ENCODE peak calls at places on chromosomes 3 and 15, in eight cellular contexts. N is GM13977; R is NCI-H774; O is HEK293T; W is activated CD4-positive, alpha-beta T cell treated with anti-CD3 and anti-CD28 coated beads, Interleukin-2, amount 50 U/mL, for 48 hours; H is activated naive CD4-positive, alpha-beta T cell; F is GM03348; U is adrenal gland. S is an unnamed sample.

GRCh38 chr3:51559266-51559907 is 20.9 kb downstream of the RAD54L2 start:
- DNase-seq in N (no peak), R (no peak), O (no peak), W (no peak), H (no peak), F (peak), U (peak), S (no peak)

GRCh38 chr3:146374146-146374545 is 95.2 kb downstream of the PLSCR2 start:
- DNase-seq in N (no peak), R (no peak), O (no peak), W (no peak), H (no peak), F (peak), U (no peak), S (no peak)

GRCh38 chr3:38574411-38575278 is 74.8 kb downstream of the SCN5A start:
- DNase-seq in N (no peak), R (no peak), O (no peak), W (no peak), H (no peak), F (no peak), U (no peak), S (peak)

GRCh38 chr3:127674099-127674792 is 1.5 kb downstream of the ABTB1 start:
- DNase-seq in N (no peak), R (no peak), O (no peak), W (no peak), H (no peak), F (no peak), U (no peak), S (peak)

GRCh38 chr3:45123841-45124269 is 22.3 kb downstream of the CDCP1 start:
- DNase-seq in N (no peak), R (no peak), O (no peak), W (no peak), H (no peak), F (peak), U (no peak), S (no peak)

GRCh38 chr3:29557186-29557585 is 276.3 kb downstream of the RBMS3 start:
- DNase-seq in N (no peak), R (no peak), O (no peak), W (no peak), H (no peak), F (no peak), U (no peak), S (no peak)

GRCh38 chr15:38768970-38769369 is 204.4 kb upstream of the RASGRP1 start:
- DNase-seq in N (no peak), R (no peak), O (peak), W (no peak), H (no peak), F (peak), U (no peak), S (no peak)

GRCh38 chr15:50353251-50353998 is 1.6 kb downstream of the GABPB1 start:
- DNase-seq in N (peak), R (no peak), O (no peak), W (no peak), H (no peak), F (peak), U (no peak), S (no peak)

GRCh38 chr3:63872135-63872924 is 8.7 kb downstream of the ATXN7 start:
- DNase-seq in N (no peak), R (no peak), O (no peak), W (no peak), H (no peak), F (peak), U (no peak), S (no peak)

GRCh38 chr15:92610101-92610520 is 45.5 kb downstream of the FAM174B start:
- DNase-seq in N (no peak), R (no peak), O (no peak), W (no peak), H (no peak), F (no peak), U (no peak), S (no peak)

GRCh38 chr15:91469627-91470567 is 369.8 kb downstream of the SV2B start:
- DNase-seq in N (no peak), R (peak), O (no peak), W (peak), H (peak), F (no peak), U (no peak), S (peak)

GRCh38 chr15:36401586-36401966 is 177.8 kb upstream of the CDIN1 start:
- DNase-seq in N (no peak), R (no peak), O (no peak), W (no peak), H (no peak), F (no peak), U (no peak), S (no peak)

GRCh38 chr3:81277853-81278252 is 483.6 kb downstream of the GBE1 start:
- DNase-seq in N (no peak), R (no peak), O (no peak), W (no peak), H (no peak), F (peak), U (no peak), S (no peak)

GRCh38 chr3:128112406-128112968 is 11.1 kb downstream of the RUVBL1 start:
- DNase-seq in N (no peak), R (no peak), O (no peak), W (peak), H (no peak), F (peak), U (peak), S (peak)

GRCh38 chr3:45204136-45204535 is 22.0 kb downstream of the TMEM158 start:
- DNase-seq in N (no peak), R (no peak), O (no peak), W (no peak), H (no peak), F (peak), U (no peak), S (no peak)

GRCh38 chr3:55543228-55543627 is 56.1 kb upstream of the WNT5A start:
- DNase-seq in N (no peak), R (no peak), O (no peak), W (no peak), H (no peak), F (no peak), U (no peak), S (no peak)

GRCh38 chr3:97687734-97688133 is 76.8 kb upstream of the ARL6 start:
- DNase-seq in N (no peak), R (no peak), O (no peak), W (no peak), H (no peak), F (no peak), U (no peak), S (no peak)

GRCh38 chr3:30751610-30752299 is 142.7 kb downstream of the GADL1 start:
- DNase-seq in N (peak), R (no peak), O (peak), W (peak), H (peak), F (no peak), U (peak), S (peak)

GRCh38 chr15:94182883-94183282 is 48.5 kb upstream of the MCTP2 start:
- DNase-seq in N (no peak), R (no peak), O (no peak), W (no peak), H (no peak), F (no peak), U (no peak), S (no peak)

GRCh38 chr3:184332370-184333090 is 4.9 kb upstream of the FAM131A start:
- DNase-seq in N (no peak), R (no peak), O (no peak), W (no peak), H (no peak), F (peak), U (no peak), S (no peak)

GRCh38 chr15:40003491-40003916 is 35.5 kb downstream of the SRP14 start:
- DNase-seq in N (no peak), R (no peak), O (no peak), W (no peak), H (no peak), F (no peak), U (no peak), S (no peak)

GRCh38 chr3:37862712-37863551 is 1.3 kb downstream of the CTDSPL start:
- DNase-seq in N (no peak), R (no peak), O (no peak), W (no peak), H (no peak), F (peak), U (peak), S (no peak)

GRCh38 chr3:149221783-149222517 is at the start of gene CP:
- DNase-seq in N (no peak), R (peak), O (no peak), W (no peak), H (no peak), F (no peak), U (no peak), S (no peak)

GRCh38 chr3:162704991-162705390 is 1208.4 kb downstream of the OTOL1 start:
- DNase-seq in N (no peak), R (no peak), O (no peak), W (no peak), H (no peak), F (peak), U (no peak), S (no peak)

GRCh38 chr15:89903015-89903857 is 9.4 kb upstream of the AP3S2 start:
- DNase-seq in N (no peak), R (no peak), O (no peak), W (no peak), H (no peak), F (no peak), U (no peak), S (no peak)

GRCh38 chr3:87354399-87354798 is 78.0 kb upstream of the POU1F1 start:
- DNase-seq in N (no peak), R (no peak), O (no peak), W (no peak), H (no peak), F (no peak), U (no peak), S (no peak)

GRCh38 chr3:63387568-63387967 is 109.5 kb downstream of the SYNPR start:
- DNase-seq in N (no peak), R (no peak), O (no peak), W (no peak), H (no peak), F (peak), U (no peak), S (no peak)

GRCh38 chr15:60620707-60621106 is 141.8 kb upstream of the ICE2 start:
- DNase-seq in N (no peak), R (no peak), O (no peak), W (no peak), H (no peak), F (peak), U (peak), S (no peak)

GRCh38 chr3:165185707-165186327 is 10.4 kb downstream of the SLITRK3 start:
- DNase-seq in N (peak), R (peak), O (peak), W (no peak), H (no peak), F (peak), U (peak), S (peak)

GRCh38 chr3:75341324-75342067 is 322.6 kb upstream of the FRG2C start:
- DNase-seq in N (no peak), R (no peak), O (no peak), W (no peak), H (no peak), F (no peak), U (no peak), S (no peak)

GRCh38 chr3:180420016-180420415 is 181.9 kb upstream of the TTC14 start:
- DNase-seq in N (no peak), R (no peak), O (no peak), W (no peak), H (no peak), F (no peak), U (no peak), S (no peak)